ENCODE peak calls at places on chromosomes 4 and X, in nine cellular contexts. F is germinal center; J is NCI-H446 treated with DMSO at 0.1 percent for 48 hours; D is H54; Q is foreskin keratinocyte; X is stimulated activated CD4-positive, alpha-beta T cell treated with anti-CD3 and anti-CD28 coated beads, Interleukin-4, amount 100 ng/mL, for 4 hours; O is DMS 273 treated with DMSO at 0.1 percent for 48 hours; Y is SW480; Z is HCT116. W is an unnamed sample.

GRCh38 chrX:14027031-14027430 is 2.7 kb downstream of the GEMIN8 start:
- DNase-seq in F (no peak), J (peak), D (no peak), Q (peak), X (peak), O (no peak), Y (no peak), Z (no peak), W (no peak)

GRCh38 chrX:39899876-39900787 is 197.6 kb downstream of the BCOR start:
- DNase-seq in F (no peak), J (no peak), D (no peak), Q (no peak), X (no peak), O (no peak), Y (no peak), Z (no peak), W (no peak)

GRCh38 chrX:3807906-3808305 is 94.5 kb upstream of the PRKX start:
- DNase-seq in F (no peak), J (no peak), D (no peak), Q (no peak), X (no peak), O (no peak), Y (no peak), Z (no peak), W (no peak)

GRCh38 chrX:44012484-44013096 is 39.4 kb upstream of the NDP start:
- DNase-seq in F (no peak), J (no peak), D (peak), Q (peak), X (peak), O (no peak), Y (peak), Z (peak), W (peak)

GRCh38 chrX:110086162-110086915 is 83.4 kb downstream of the TMEM164 start:
- DNase-seq in F (no peak), J (no peak), D (no peak), Q (no peak), X (no peak), O (no peak), Y (no peak), Z (no peak), W (no peak)

GRCh38 chrX:368811-369562 is 17.7 kb downstream of the PPP2R3B start:
- DNase-seq in F (no peak), J (no peak), D (peak), Q (no peak), X (no peak), O (no peak), Y (no peak), Z (no peak), W (no peak)

GRCh38 chrX:6228720-6229119 is at the start of gene NLGN4X:
- DNase-seq in F (no peak), J (no peak), D (no peak), Q (no peak), X (no peak), O (no peak), Y (no peak), Z (no peak), W (no peak)

GRCh38 chrX:27555514-27555913 is 34.6 kb upstream of the DCAF8L2 start:
- DNase-seq in F (no peak), J (no peak), D (peak), Q (no peak), X (no peak), O (no peak), Y (peak), Z (no peak), W (peak)

GRCh38 chr4:108725457-108725856 is 37.4 kb downstream of the ETNPPL start:
- DNase-seq in F (no peak), J (no peak), D (no peak), Q (peak), X (no peak), O (no peak), Y (no peak), Z (peak), W (peak)

GRCh38 chr4:7422898-7423180 is 11.9 kb downstream of the PSAPL1 start:
- DNase-seq in F (no peak), J (no peak), D (no peak), Q (no peak), X (no peak), O (no peak), Y (no peak), Z (no peak), W (no peak)

GRCh38 chrX:37350034-37350365 is 836 bp downstream of the PRRG1 start:
- DNase-seq in F (no peak), J (no peak), D (no peak), Q (no peak), X (no peak), O (no peak), Y (peak), Z (no peak), W (peak)

GRCh38 chr4:14345356-14345775 is 656.9 kb upstream of the CPEB2 start:
- DNase-seq in F (no peak), J (no peak), D (no peak), Q (peak), X (no peak), O (no peak), Y (no peak), Z (no peak), W (peak)

GRCh38 chr4:115580901-115581300 is 467.5 kb upstream of the NDST4 start:
- DNase-seq in F (no peak), J (no peak), D (no peak), Q (no peak), X (no peak), O (no peak), Y (no peak), Z (no peak), W (no peak)

W was measured in OCI-M1.